ENCODE peak calls at places on chromosomes 6 and 20, in ten cellular contexts. H, N, W, T, R, L, K, P, X and A are unnamed samples.

GRCh38 chr6:33375143-33375649 is 16.4 kb upstream of the KIFC1 start:
- DNase-seq in X (no peak), T (no peak), K (no peak), P (no peak), W (peak; percentile 76), N (no peak), R (no peak), L (peak; percentile 77), H (no peak), A (no peak)

GRCh38 chr20:41482647-41483552 is 116.3 kb upstream of the EMILIN3 start:
- DNase-seq in R (no peak), L (no peak), K (no peak), T (no peak), H (no peak), X (no peak), N (no peak), W (peak; percentile 96), P (no peak), A (no peak)

GRCh38 chr20:9518776-9519175 is 4.4 kb downstream of the LAMP5 start:
- DNase-seq in N (no peak), X (peak; percentile 11), L (no peak), P (no peak), R (no peak), K (no peak), W (no peak), T (no peak), H (no peak), A (no peak)

GRCh38 chr6:105178110-105178509 is 1.7 kb downstream of the POPDC3 start:
- DNase-seq in W (peak; percentile 97), N (no peak), H (no peak), L (peak; percentile 50), K (no peak), T (no peak), X (no peak), R (no peak), P (no peak), A (no peak)

GRCh38 chr20:2005831-2006426 is 12.1 kb upstream of the PDYN start:
- DNase-seq in P (peak; percentile 9), H (peak; percentile 38), R (peak; percentile 69), T (peak; percentile 34), W (peak; percentile 26), X (no peak), K (peak; percentile 25), L (peak; percentile 29), N (peak; percentile 26), A (peak; percentile 18)

GRCh38 chr20:34112600-34113061 is 588 bp upstream of the EIF2S2 start:
- DNase-seq in X (no peak), H (no peak), P (no peak), T (no peak), L (peak; percentile 6), K (no peak), W (peak; percentile 13), R (peak; percentile 42), N (no peak), A (no peak)

GRCh38 chr20:10590950-10591349 is 82.8 kb downstream of the JAG1 start:
- DNase-seq in P (no peak), W (no peak), N (no peak), L (no peak), K (no peak), R (no peak), H (no peak), X (no peak), T (no peak), A (no peak)

GRCh38 chr6:75207211-75207984 is 1.5 kb upstream of the COL12A1 start:
- DNase-seq in L (no peak), R (no peak), P (no peak), K (no peak), W (no peak), N (no peak), X (no peak), H (no peak), T (no peak), A (no peak)